ENCODE peak calls at places on chromosomes 16 and 17, in four cellular contexts. One of them, this sample, is unnamed.

GRCh38 chr17:57955183-57955952 is at the start of gene CUEDC1:
- DNase-seq in EL: peak; percentile 64
- DNase-seq in nucleus accumbens: peak; percentile 71
- DNase-seq in H7: peak; percentile 92
- DNase-seq in this sample: peak; percentile 93

GRCh38 chr16:56108724-56109123 is 82.6 kb upstream of the GNAO1 start:
- DNase-seq in H7: no peak
- DNase-seq in nucleus accumbens: no peak
- DNase-seq in EL: no peak
- DNase-seq in this sample: no peak

GRCh38 chr16:2339521-2340484 is 725 bp downstream of the ABCA3 start:
- DNase-seq in EL: peak; percentile 51
- DNase-seq in nucleus accumbens: no peak
- DNase-seq in H7: peak; percentile 85
- DNase-seq in this sample: peak; percentile 82

GRCh38 chr17:48003686-48004120 is 32.8 kb downstream of the CDK5RAP3 start:
- DNase-seq in H7: peak; percentile 63
- DNase-seq in EL: no peak
- DNase-seq in nucleus accumbens: no peak
- DNase-seq in this sample: peak; percentile 80

GRCh38 chr16:55760665-55761035 is 72.2 kb downstream of the CES1 start:
- DNase-seq in nucleus accumbens: no peak
- DNase-seq in EL: peak; percentile 0
- DNase-seq in H7: peak; percentile 48
- DNase-seq in this sample: no peak

GRCh38 chr17:3012926-3013581 is 50.4 kb downstream of the OR1D5 start:
- DNase-seq in EL: peak; percentile 58
- DNase-seq in nucleus accumbens: peak; percentile 38
- DNase-seq in H7: peak; percentile 94
- DNase-seq in this sample: peak; percentile 96

GRCh38 chr17:82226170-82226808 is 2.6 kb upstream of the SLC16A3 start:
- DNase-seq in EL: no peak
- DNase-seq in H7: no peak
- DNase-seq in nucleus accumbens: no peak
- DNase-seq in this sample: no peak

GRCh38 chr17:79832211-79833109 is 6.8 kb downstream of the CBX4 start:
- DNase-seq in EL: no peak
- DNase-seq in H7: peak; percentile 91
- DNase-seq in nucleus accumbens: no peak
- DNase-seq in this sample: peak; percentile 86

GRCh38 chr16:19817875-19818274 is 66.8 kb downstream of the GPRC5B start:
- DNase-seq in EL: no peak
- DNase-seq in H7: no peak
- DNase-seq in nucleus accumbens: no peak
- DNase-seq in this sample: no peak

GRCh38 chr17:5584971-5585794 is 874 bp upstream of the NLRP1 start:
- DNase-seq in EL: peak; percentile 93
- DNase-seq in nucleus accumbens: no peak
- DNase-seq in H7: no peak
- DNase-seq in this sample: no peak

GRCh38 chr16:81564368-81565060 is 119.9 kb downstream of the CMIP start:
- DNase-seq in EL: no peak
- DNase-seq in nucleus accumbens: no peak
- DNase-seq in H7: peak; percentile 52
- DNase-seq in this sample: no peak

GRCh38 chr16:4327782-4328579 is 12.1 kb downstream of the GLIS2 start:
- DNase-seq in EL: peak; percentile 79
- DNase-seq in H7: peak; percentile 98
- DNase-seq in nucleus accumbens: peak; percentile 82
- DNase-seq in this sample: peak; percentile 95

GRCh38 chr17:66272699-66273390 is 29.6 kb upstream of the PRKCA start:
- DNase-seq in EL: peak; percentile 93
- DNase-seq in nucleus accumbens: no peak
- DNase-seq in H7: no peak
- DNase-seq in this sample: no peak

GRCh38 chr17:9444687-9445086 is 130.9 kb downstream of the STX8 start:
- DNase-seq in nucleus accumbens: no peak
- DNase-seq in H7: no peak
- DNase-seq in EL: no peak
- DNase-seq in this sample: no peak

GRCh38 chr17:2343421-2343820 is 6.1 kb downstream of the SGSM2 start:
- DNase-seq in H7: no peak
- DNase-seq in EL: no peak
- DNase-seq in nucleus accumbens: no peak
- DNase-seq in this sample: no peak

GRCh38 chr16:67542464-67542863 is 13.8 kb downstream of the RIPOR1 start:
- DNase-seq in H7: peak; percentile 90
- DNase-seq in nucleus accumbens: no peak
- DNase-seq in EL: peak; percentile 80
- DNase-seq in this sample: peak; percentile 79

GRCh38 chr16:12613131-12613991 is 190.3 kb downstream of the CPPED1 start:
- DNase-seq in EL: peak; percentile 42
- DNase-seq in nucleus accumbens: no peak
- DNase-seq in H7: no peak
- DNase-seq in this sample: peak; percentile 84